ENCODE peak calls at places on chromosomes 6 and 20, in ten cellular contexts. M is GM12865; S is D341Med; L is CD4-positive, CD25-positive, alpha-beta regulatory T cell; W is GM12892; B is lower leg skin; J is activated effector memory CD4-positive, alpha-beta T cell treated with anti-CD3 and anti-CD28 coated beads, Interleukin-2, amount 50 U/mL, for 16 hours; Y is NCI-H2029 treated with DMSO at 0.1 percent for 48 hours; A is sciatic nerve; Q is stimulated activated CD4-positive, alpha-beta T cell treated with anti-CD3 and anti-CD28 coated beads, Interleukin-12 subunit alpha, Interleukin-12 subunit beta, amount 100 ng/mL, for 4 hours. K is an unnamed sample.

GRCh38 chr6:259901-260508 is 32.3 kb upstream of the DUSP22 start:
- DNase-seq in A (no peak), Q (no peak), M (peak; percentile 73), Y (no peak), J (no peak), W (no peak), B (no peak), S (no peak), L (no peak), K (no peak)

GRCh38 chr6:124867126-124867525 is 95.1 kb upstream of the RNF217 start:
- DNase-seq in L (no peak), M (no peak), S (no peak), J (no peak), W (no peak), B (no peak), Q (no peak), A (no peak), Y (no peak), K (no peak)

GRCh38 chr6:23446394-23447001 is 679.5 kb upstream of the NRSN1 start:
- DNase-seq in B (no peak), Y (peak; percentile 90), S (peak; percentile 30), L (no peak), Q (no peak), M (peak; percentile 24), J (no peak), A (no peak), W (no peak), K (peak; percentile 73)

GRCh38 chr20:54095824-54096223 is 25.4 kb upstream of the BCAS1 start:
- DNase-seq in B (no peak), Y (no peak), M (no peak), S (no peak), J (no peak), Q (no peak), W (no peak), L (no peak), A (no peak), K (no peak)

GRCh38 chr20:33793011-33793931 is 17.9 kb upstream of the CHMP4B start:
- DNase-seq in J (no peak), S (no peak), L (no peak), W (no peak), M (no peak), A (no peak), Y (no peak), B (no peak), Q (no peak), K (peak; percentile 55)

GRCh38 chr6:97025088-97025487 is 100.6 kb downstream of the KLHL32 start:
- DNase-seq in Y (no peak), W (no peak), B (no peak), L (no peak), M (no peak), S (no peak), A (no peak), J (no peak), Q (no peak), K (no peak)

GRCh38 chr20:62840244-62841197 is 21.1 kb downstream of the TCFL5 start:
- DNase-seq in M (no peak), B (no peak), S (no peak), Y (no peak), L (no peak), J (no peak), Q (no peak), W (no peak), A (no peak), K (no peak)

GRCh38 chr6:35589904-35590303 is 77.2 kb upstream of the TULP1 start:
- DNase-seq in S (no peak), B (no peak), Q (no peak), J (no peak), W (no peak), A (no peak), Y (no peak), L (no peak), M (no peak), K (no peak)

GRCh38 chr6:137202078-137202477 is 17.1 kb downstream of the IFNGR1 start:
- DNase-seq in L (no peak), W (no peak), B (no peak), J (no peak), M (peak; percentile 67), S (peak; percentile 61), Q (no peak), Y (no peak), A (no peak), K (no peak)

GRCh38 chr20:3209946-3210317 is 634 bp downstream of the ITPA start:
- DNase-seq in B (no peak), S (no peak), L (no peak), M (peak; percentile 18), W (no peak), Q (no peak), A (no peak), J (no peak), Y (no peak), K (no peak)

GRCh38 chr6:84553527-84553926 is 210.9 kb downstream of the TBX18 start:
- DNase-seq in W (no peak), S (no peak), A (no peak), Y (no peak), Q (no peak), J (no peak), B (no peak), M (no peak), L (no peak), K (no peak)

GRCh38 chr6:107716688-107717089 is 107.4 kb downstream of the SCML4 start:
- DNase-seq in J (peak; percentile 88), Y (no peak), A (no peak), W (peak; percentile 34), Q (peak; percentile 56), S (no peak), L (peak; percentile 46), B (no peak), M (peak; percentile 70), K (no peak)

GRCh38 chr6:45024610-45025009 is 303.5 kb upstream of the RUNX2 start:
- DNase-seq in J (no peak), W (no peak), S (no peak), Y (no peak), Q (no peak), B (no peak), L (no peak), M (no peak), A (no peak), K (no peak)

GRCh38 chr20:62339647-62340062 is 27.5 kb downstream of the LAMA5 start:
- DNase-seq in A (no peak), M (peak; percentile 95), J (no peak), Y (no peak), B (no peak), Q (no peak), W (no peak), L (no peak), S (no peak), K (no peak)

GRCh38 chr6:128046033-128046432 is 145.2 kb upstream of the THEMIS start:
- DNase-seq in L (no peak), J (no peak), S (no peak), A (no peak), B (no peak), Y (no peak), M (no peak), W (no peak), Q (no peak), K (no peak)

K was measured in cardiac muscle cell.